ENCODE peak calls at places on chromosomes 4 and X, in four cellular contexts. F is adrenal gland, J is NB4, A is esophagus muscularis mucosa. Z is an unnamed sample.

GRCh38 chrX:121641560-121641959 is 594.1 kb downstream of the GLUD2 start:
- DNase-seq in J (no peak), A (no peak), F (no peak), Z (no peak)

GRCh38 chr4:5370286-5370685 is 319.0 kb downstream of the STK32B start:
- DNase-seq in A (no peak), J (no peak), F (no peak), Z (no peak)

GRCh38 chr4:21768349-21769310 is 179.9 kb downstream of the KCNIP4 start:
- DNase-seq in F (peak), A (no peak), J (peak), Z (no peak)

GRCh38 chrX:150310417-150310816 is 52.7 kb upstream of the MAMLD1 start:
- DNase-seq in J (no peak), A (peak), F (no peak), Z (no peak)

GRCh38 chrX:66030505-66031317 is 9.2 kb downstream of the VSIG4 start:
- DNase-seq in J (peak), F (no peak), A (no peak), Z (peak)

GRCh38 chrX:68998716-68999115 is 166.5 kb downstream of the PJA1 start:
- DNase-seq in J (no peak), A (no peak), F (no peak), Z (peak)

GRCh38 chr4:58732973-58733372 is 1622.8 kb upstream of the IGFBP7 start:
- DNase-seq in J (no peak), F (no peak), A (no peak), Z (no peak)

GRCh38 chrX:10326578-10326977 is 169.8 kb downstream of the CLCN4 start:
- DNase-seq in J (peak), A (no peak), F (peak), Z (no peak)

GRCh38 chrX:44244008-44244407 is 99.5 kb downstream of the EFHC2 start:
- DNase-seq in J (peak), A (no peak), F (no peak), Z (no peak)

GRCh38 chrX:80430826-80431501 is 10.7 kb downstream of the TENT5D start:
- DNase-seq in F (no peak), J (peak), A (no peak), Z (no peak)

GRCh38 chr4:163550869-163551267 is 56.4 kb downstream of the TMA16 start:
- DNase-seq in F (no peak), A (no peak), J (no peak), Z (no peak)

GRCh38 chr4:2338754-2339457 is 77.0 kb upstream of the MXD4 start:
- DNase-seq in J (no peak), F (no peak), A (no peak), Z (no peak)

GRCh38 chr4:163598028-163598427 is 103.5 kb downstream of the TMA16 start:
- DNase-seq in F (no peak), A (no peak), J (no peak), Z (no peak)

GRCh38 chr4:53908661-53909078 is 155.7 kb downstream of the CHIC2 start:
- DNase-seq in F (peak), J (peak), A (no peak), Z (peak)
- TF ChIP-seq POLR2A in F (no peak), J (no peak), A (no peak), Z (no peak)

DNA sequence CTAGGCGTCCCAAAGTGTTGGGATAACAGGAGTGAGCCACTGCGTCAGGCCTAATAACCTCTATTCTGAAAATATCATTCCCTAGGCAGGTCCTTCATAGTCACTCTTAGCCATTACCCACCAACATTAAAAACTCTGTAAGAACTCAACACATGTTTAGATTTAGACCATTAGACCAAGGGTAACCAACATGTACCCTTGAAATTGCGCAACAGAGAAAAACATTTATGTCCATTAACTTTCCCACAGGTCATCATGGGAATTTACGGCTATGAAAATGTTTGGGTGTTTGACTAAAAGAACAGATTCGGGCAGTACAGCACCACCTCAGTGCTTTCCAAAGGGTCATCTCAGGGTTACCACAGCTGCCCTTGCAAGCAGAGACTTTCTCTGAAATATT is 7.5 kb downstream of the KLHL13 start:
- DNase-seq in A (no peak), F (no peak), J (no peak), Z (no peak)
- TF ChIP-seq POLR2A in A (no peak), F (no peak), J (no peak), Z (no peak)

GRCh38 chrX:118724352-118724751 is 3.1 kb upstream of the IL13RA1 start:
- DNase-seq in J (peak), A (no peak), F (no peak), Z (no peak)

GRCh38 chrX:118729043-118729652 is 1.7 kb downstream of the IL13RA1 start:
- DNase-seq in J (no peak), F (no peak), A (no peak), Z (no peak)

GRCh38 chrX:118727686-118728339 is 407 bp downstream of the IL13RA1 start:
- DNase-seq in F (peak), J (peak), A (no peak), Z (peak)

GRCh38 chrX:118724775-118725174 is 2.6 kb upstream of the IL13RA1 start:
- DNase-seq in F (no peak), J (no peak), A (no peak), Z (no peak)

GRCh38 chrX:118726887-118727685 is at the start of gene IL13RA1:
- DNase-seq in F (peak), J (peak), A (peak), Z (peak)
- TF ChIP-seq POLR2A in F (peak), J (no peak), A (no peak), Z (peak)

DNA sequence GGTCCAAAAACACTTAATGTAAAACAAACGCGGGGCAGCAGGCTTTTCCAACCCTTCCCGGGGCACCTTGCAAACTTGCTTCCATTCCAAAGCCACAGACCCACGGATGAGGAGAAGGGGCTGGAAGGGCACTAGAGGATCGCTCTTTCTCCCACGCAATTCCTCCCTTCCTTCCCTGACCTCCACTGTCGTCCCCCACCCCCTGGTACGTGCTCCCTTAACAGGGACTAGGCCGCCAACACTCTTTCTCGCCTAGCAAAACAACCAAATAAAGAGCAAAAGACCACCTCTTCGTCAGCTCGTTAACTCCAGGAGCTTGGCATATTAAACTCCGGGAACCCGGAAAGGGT is 3.9 kb downstream of the PITX2 start:
- DNase-seq in A (peak), F (no peak), J (no peak), Z (no peak)
- TF ChIP-seq POLR2A in A (no peak), F (no peak), J (no peak), Z (no peak)

GRCh38 chr4:118835896-118836762 is at the start of gene SEC24D:
- DNase-seq in A (peak), F (peak), J (peak), Z (peak)
- TF ChIP-seq POLR2A in A (peak), F (peak), J (no peak), Z (peak)

GRCh38 chr4:152609460-152609859 is 70.3 kb downstream of the TMEM154 start:
- DNase-seq in A (no peak), F (no peak), J (no peak), Z (no peak)
- TF ChIP-seq POLR2A in A (no peak), F (no peak), J (no peak), Z (no peak)

DNA sequence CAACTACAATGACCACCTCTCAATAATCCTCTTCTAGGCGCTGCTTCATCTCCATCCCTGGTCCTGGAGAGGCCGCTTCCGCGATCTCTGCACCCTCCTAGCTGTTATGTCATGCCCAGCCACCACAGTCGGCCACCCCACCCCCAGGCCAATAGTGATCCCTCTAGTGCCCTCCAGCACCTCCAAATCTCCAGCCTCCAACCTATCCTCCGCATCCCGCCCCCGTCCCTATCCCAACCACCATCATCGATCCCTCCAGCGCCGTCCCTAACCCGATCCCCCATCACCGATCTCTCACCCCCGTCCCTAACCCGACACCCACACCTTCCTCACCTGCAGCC is 856 bp downstream of the NKRF start:
- DNase-seq in F (peak), A (no peak), J (peak), Z (no peak)
- TF ChIP-seq POLR2A in F (no peak), A (no peak), J (no peak), Z (no peak)

Z was measured in transverse colon.